ENCODE peak calls at places on chromosomes 4 and X, in five cellular contexts. L is lower leg skin, H is prostate gland, M is GM12878, K is HCT116. A is an unnamed sample.

GRCh38 chr4:39855909-39856512 is 121.7 kb downstream of the PDS5A start:
- DNase-seq in L (no peak), H (no peak), M (no peak), K (no peak), A (peak; percentile 5)

GRCh38 chr4:141395246-141395830 is 174.6 kb downstream of the ZNF330 start:
- DNase-seq in L (no peak), H (no peak), M (no peak), K (no peak), A (no peak)

GRCh38 chrX:149274516-149275105 is 230.5 kb downstream of the IDS start:
- DNase-seq in L (no peak), H (no peak), M (no peak), K (no peak), A (no peak)

GRCh38 chr4:176780995-176781738 is 11.6 kb downstream of the VEGFC start:
- DNase-seq in L (no peak), H (no peak), M (no peak), K (no peak), A (no peak)

GRCh38 chrX:43446752-43447151 is 209.3 kb upstream of the MAOA start:
- DNase-seq in L (no peak), H (no peak), M (no peak), K (no peak), A (no peak)

GRCh38 chr4:112857461-112857860 is 192.0 kb upstream of the ANK2 start:
- DNase-seq in L (no peak), H (no peak), M (no peak), K (peak; percentile 48), A (peak; percentile 38)

GRCh38 chr4:52984469-52984868 is 122.4 kb downstream of the RASL11B start:
- DNase-seq in L (no peak), H (no peak), M (no peak), K (no peak), A (no peak)

GRCh38 chrX:69968956-69969355 is 80.8 kb downstream of the AWAT2 start:
- DNase-seq in L (no peak), H (no peak), M (no peak), K (no peak), A (no peak)

GRCh38 chrX:24245201-24245600 is 68.7 kb downstream of the SUPT20HL2 start:
- DNase-seq in L (no peak), H (no peak), M (no peak), K (no peak), A (no peak)

GRCh38 chr4:108172780-108173598 is 4.3 kb upstream of the LEF1 start:
- DNase-seq in L (no peak), H (peak; percentile 34), M (no peak), K (no peak), A (no peak)

GRCh38 chrX:47573334-47574095 is 8.7 kb upstream of the TIMP1 start:
- DNase-seq in L (peak; percentile 86), H (peak; percentile 14), M (no peak), K (no peak), A (no peak)

GRCh38 chrX:101602077-101602476 is 15.7 kb downstream of the ARMCX6 start:
- DNase-seq in L (no peak), H (no peak), M (no peak), K (no peak), A (no peak)

GRCh38 chr4:151674804-151675290 is 86.0 kb downstream of the GATB start:
- DNase-seq in L (peak; percentile 90), H (peak; percentile 78), M (no peak), K (no peak), A (no peak)

GRCh38 chr4:120923201-120923522 is 636 bp upstream of the PRDM5 start:
- DNase-seq in L (no peak), H (no peak), M (no peak), K (no peak), A (no peak)

GRCh38 chr4:117560329-117560728 is 474.0 kb upstream of the NDST3 start:
- DNase-seq in L (no peak), H (no peak), M (no peak), K (peak; percentile 7), A (no peak)

GRCh38 chrX:155615938-155616337 is 3.2 kb upstream of the TMLHE start:
- DNase-seq in L (no peak), H (no peak), M (no peak), K (no peak), A (no peak)

GRCh38 chrX:69028761-69029120 is 136.5 kb downstream of the PJA1 start:
- DNase-seq in L (peak; percentile 66), H (no peak), M (no peak), K (no peak), A (no peak)

GRCh38 chr4:9947168-9948062 is 73.9 kb downstream of the SLC2A9 start:
- DNase-seq in L (peak; percentile 25), H (no peak), M (no peak), K (no peak), A (no peak)

GRCh38 chr4:182454440-182455013 is 211.3 kb downstream of the TENM3 start:
- DNase-seq in L (no peak), H (no peak), M (no peak), K (no peak), A (no peak)

GRCh38 chr4:185128272-185129119 is 14.6 kb upstream of the SLC25A4 start:
- DNase-seq in L (no peak), H (peak; percentile 35), M (no peak), K (no peak), A (no peak)

DNA sequence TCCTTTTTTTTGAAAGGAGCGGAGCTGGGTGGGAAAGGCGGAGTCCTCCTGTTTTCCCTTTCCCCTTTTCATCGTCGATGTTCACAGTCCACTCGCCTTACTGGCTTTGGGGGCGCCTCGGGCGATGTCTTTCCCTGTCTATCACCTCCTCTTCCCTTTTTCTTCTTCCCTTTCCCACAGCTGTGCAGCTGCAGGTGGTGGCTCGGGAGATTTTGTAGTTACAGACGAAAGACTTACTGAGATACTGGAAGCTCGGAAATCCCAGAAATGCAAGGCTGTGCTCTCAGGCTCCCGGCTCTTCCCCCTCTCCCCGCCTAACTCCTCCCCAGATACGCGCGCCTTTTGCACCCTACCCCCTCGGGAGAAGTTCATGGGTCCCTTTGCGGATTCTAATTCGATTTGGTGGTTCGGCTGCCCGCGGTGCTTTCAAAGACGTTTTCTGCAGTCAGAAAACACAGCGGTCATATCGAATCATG is 1.3 kb downstream of the SEPTIN11 start:
- DNase-seq in L (no peak), H (peak; percentile 4), M (no peak), K (no peak), A (peak; percentile 15)
- TF ChIP-seq POLR2A in L (no peak), H (no peak), M (no peak), K (no peak), A (peak; percentile 21)

GRCh38 chr4:173367946-173368345 is 2.8 kb upstream of the SAP30 start:
- DNase-seq in L (no peak), H (no peak), M (no peak), K (no peak), A (no peak)

GRCh38 chr4:173370477-173371291 is at the start of gene SAP30:
- DNase-seq in L (peak; percentile 100), H (peak; percentile 98), M (peak; percentile 89), K (peak; percentile 94), A (peak; percentile 56)

GRCh38 chr4:173370130-173370476 is 651 bp upstream of the SAP30 start:
- DNase-seq in L (peak; percentile 94), H (no peak), M (no peak), K (no peak), A (no peak)

GRCh38 chr4:173374588-173374987 is 3.8 kb downstream of the SAP30 start:
- DNase-seq in L (no peak), H (no peak), M (no peak), K (no peak), A (no peak)

DNA sequence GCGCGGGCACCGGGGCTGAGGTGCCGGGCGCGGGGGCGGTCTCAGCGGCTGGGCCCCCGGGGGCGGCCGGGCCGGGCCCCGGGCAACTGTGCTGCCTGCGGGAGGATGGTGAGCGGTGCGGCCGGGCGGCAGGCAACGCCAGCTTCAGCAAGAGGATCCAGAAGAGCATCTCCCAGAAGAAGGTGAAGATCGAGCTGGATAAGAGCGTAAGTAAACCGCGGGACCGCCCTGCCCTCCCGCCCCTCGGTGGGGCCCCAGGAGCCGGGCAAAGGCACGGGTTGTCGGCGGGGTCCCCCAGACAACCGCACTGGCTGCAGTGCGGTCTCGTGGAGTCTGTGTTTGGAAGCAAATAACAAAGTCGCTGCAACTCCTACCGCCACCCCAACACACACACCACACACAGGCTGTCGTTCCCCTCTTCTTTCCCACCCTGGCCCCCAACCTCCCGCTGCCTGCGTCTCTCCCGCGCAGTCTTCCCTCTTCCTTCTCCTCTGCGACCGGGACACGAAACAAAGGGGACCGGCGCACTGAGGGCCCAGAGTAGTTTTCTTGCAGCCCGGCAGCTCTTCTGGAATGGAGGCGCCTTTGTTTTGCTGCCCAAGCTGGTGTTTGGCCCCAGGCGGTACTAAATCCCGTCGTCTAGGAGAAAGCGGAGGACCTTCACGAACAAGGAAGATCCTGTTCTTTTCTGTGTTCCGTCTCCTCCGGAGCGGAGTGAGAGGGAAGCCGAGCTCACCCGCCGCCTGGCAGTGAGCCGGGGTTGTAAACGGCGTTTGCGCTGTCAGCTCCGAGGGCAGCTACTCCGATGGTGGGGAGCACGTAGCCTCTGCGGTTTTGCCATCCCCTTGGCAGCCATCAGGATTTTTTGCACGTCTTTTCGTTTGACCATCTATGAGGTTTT is 788 bp downstream of the SAP30 start:
- DNase-seq in L (peak; percentile 94), H (peak; percentile 71), M (no peak), K (no peak), A (peak; percentile 8)
- TF ChIP-seq POLR2A in L (no peak), H (peak; percentile 36), M (peak; percentile 28), K (no peak), A (no peak)

GRCh38 chr4:99351487-99351886 is 1.1 kb downstream of the ADH1C start:
- DNase-seq in L (no peak), H (no peak), M (no peak), K (no peak), A (no peak)

GRCh38 chr4:99352602-99353580 is at the start of gene ADH1C:
- DNase-seq in L (no peak), H (peak; percentile 9), M (no peak), K (no peak), A (no peak)

DNA sequence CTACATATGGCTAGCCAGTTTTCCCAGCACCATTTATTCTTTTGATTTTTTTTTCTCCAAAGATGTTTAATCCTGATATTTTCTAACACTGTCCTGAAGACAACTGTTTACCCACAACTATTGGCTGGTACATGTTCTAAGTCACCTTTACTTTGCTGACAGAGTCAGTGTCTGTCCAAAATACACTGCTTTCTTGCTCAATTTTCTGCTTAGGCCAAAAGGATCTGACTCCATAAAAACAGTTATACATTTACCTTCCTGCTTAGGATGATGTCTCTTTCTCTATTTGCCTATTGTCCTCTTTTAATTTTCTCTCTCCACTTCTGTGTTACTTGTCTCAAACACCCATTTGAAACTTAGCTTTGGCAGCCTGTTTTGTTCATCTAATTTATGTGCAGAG is 3.2 kb downstream of the ADH1C start:
- DNase-seq in L (no peak), H (no peak), M (no peak), K (no peak), A (no peak)
- TF ChIP-seq POLR2A in L (no peak), H (no peak), M (no peak), K (no peak), A (no peak)

GRCh38 chr4:55345980-55346850 is at the start of gene SRD5A3:
- DNase-seq in L (peak; percentile 97), H (peak; percentile 78), M (peak; percentile 19), K (peak; percentile 63), A (peak; percentile 53)
- TF ChIP-seq POLR2A in L (no peak), H (peak; percentile 28), M (peak; percentile 87), K (peak; percentile 86), A (peak; percentile 78)

A was measured in H54.